ENCODE peak calls at places on chromosomes 12 and 14, in four cellular contexts. F is neuronal stem cell, U is trophoblast cell, I is mesendoderm. H is an unnamed sample.

GRCh38 chr14:33765251-33765650 is 185.6 kb downstream of the EGLN3 start:
- DNase-seq in F (peak), U (peak), I (peak), H (no peak)

GRCh38 chr12:20459920-20460319 is 91.6 kb downstream of the PDE3A start:
- DNase-seq in F (no peak), U (no peak), I (peak), H (no peak)

GRCh38 chr12:31897791-31898503 is 61.3 kb upstream of the RESF1 start:
- DNase-seq in F (no peak), U (peak), I (peak), H (no peak)

GRCh38 chr12:1216560-1216959 is 225.5 kb downstream of the ERC1 start:
- DNase-seq in F (no peak), U (no peak), I (no peak), H (no peak)

GRCh38 chr12:41486718-41487117 is 298.6 kb downstream of the PDZRN4 start:
- DNase-seq in F (no peak), U (no peak), I (peak), H (peak)

GRCh38 chr12:110689002-110689600 is at the start of gene HVCN1:
- DNase-seq in F (peak), U (peak), I (no peak), H (no peak)

GRCh38 chr12:132228535-132229422 is 84.5 kb downstream of the NOC4L start:
- DNase-seq in F (no peak), U (no peak), I (no peak), H (no peak)

GRCh38 chr14:67166450-67166853 is 22.8 kb upstream of the GARIN2 start:
- DNase-seq in F (peak), U (peak), I (peak), H (peak)

GRCh38 chr12:115294443-115295133 is 610.6 kb upstream of the TBX3 start:
- DNase-seq in F (no peak), U (no peak), I (no peak), H (peak)

GRCh38 chr14:79809849-79810612 is 401.3 kb downstream of the DIO2 start:
- DNase-seq in F (peak), U (peak), I (peak), H (peak)

GRCh38 chr12:127078577-127079350 is 1188.2 kb upstream of the TMEM132C start:
- DNase-seq in F (no peak), U (no peak), I (no peak), H (no peak)

GRCh38 chr12:96015672-96016071 is 19.5 kb upstream of the HAL start:
- DNase-seq in F (no peak), U (peak), I (peak), H (peak)

GRCh38 chr14:67577909-67578749 is 21.9 kb downstream of the PIGH start:
- DNase-seq in F (no peak), U (no peak), I (no peak), H (no peak)

GRCh38 chr12:109291117-109291516 is 18.0 kb downstream of the FOXN4 start:
- DNase-seq in F (no peak), U (no peak), I (no peak), H (no peak)

GRCh38 chr14:38989917-38990546 is 113.0 kb downstream of the SEC23A start:
- DNase-seq in F (no peak), U (no peak), I (no peak), H (no peak)

GRCh38 chr14:50624447-50624846 is 43.7 kb downstream of the SAV1 start:
- DNase-seq in F (no peak), U (no peak), I (no peak), H (no peak)

GRCh38 chr12:20798561-20798960 is 11.9 kb upstream of the SLCO1B3 start:
- DNase-seq in F (no peak), U (peak), I (peak), H (no peak)

GRCh38 chr14:70808402-70809237 is 693 bp downstream of the MAP3K9 start:
- DNase-seq in F (peak), U (peak), I (peak), H (no peak)

GRCh38 chr14:86824167-86824566 is 1168.8 kb downstream of the GALC start:
- DNase-seq in F (no peak), U (no peak), I (no peak), H (no peak)

GRCh38 chr12:2693204-2693860 is 101.4 kb upstream of the FKBP4 start:
- DNase-seq in F (no peak), U (no peak), I (peak), H (no peak)

GRCh38 chr14:103910262-103910935 is 17.9 kb upstream of the TDRD9 start:
- DNase-seq in F (peak), U (peak), I (peak), H (peak)
- H3K18ac ChIP-seq in F (no peak), U (no peak), I (no peak), H (no peak)

DNA sequence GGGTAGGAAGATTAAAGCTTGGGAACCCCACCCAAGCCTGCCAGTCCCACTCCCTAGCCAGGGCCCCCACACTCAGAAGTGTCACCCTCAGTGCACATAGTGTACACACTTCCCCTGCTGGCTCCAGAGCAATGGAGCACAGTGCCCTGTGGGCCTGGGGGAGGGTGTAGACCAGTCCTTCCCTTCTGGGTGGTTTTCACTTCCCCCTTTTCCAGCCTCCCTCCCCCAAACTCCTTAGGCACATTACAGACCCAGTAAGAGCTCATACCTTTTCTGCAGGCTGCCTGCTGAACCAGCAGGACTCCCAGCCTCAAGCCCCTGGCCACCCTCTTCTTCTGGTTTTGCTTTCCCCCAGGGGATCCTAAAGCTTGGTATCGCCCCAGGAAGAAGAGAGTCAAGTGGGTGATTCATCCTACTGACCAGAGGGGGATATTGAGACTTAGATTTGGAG is at the start of gene ZNF385A:
- DNase-seq in F (no peak), U (no peak), I (no peak), H (no peak)
- H3K18ac ChIP-seq in F (peak), U (peak), I (peak), H (peak)

DNA sequence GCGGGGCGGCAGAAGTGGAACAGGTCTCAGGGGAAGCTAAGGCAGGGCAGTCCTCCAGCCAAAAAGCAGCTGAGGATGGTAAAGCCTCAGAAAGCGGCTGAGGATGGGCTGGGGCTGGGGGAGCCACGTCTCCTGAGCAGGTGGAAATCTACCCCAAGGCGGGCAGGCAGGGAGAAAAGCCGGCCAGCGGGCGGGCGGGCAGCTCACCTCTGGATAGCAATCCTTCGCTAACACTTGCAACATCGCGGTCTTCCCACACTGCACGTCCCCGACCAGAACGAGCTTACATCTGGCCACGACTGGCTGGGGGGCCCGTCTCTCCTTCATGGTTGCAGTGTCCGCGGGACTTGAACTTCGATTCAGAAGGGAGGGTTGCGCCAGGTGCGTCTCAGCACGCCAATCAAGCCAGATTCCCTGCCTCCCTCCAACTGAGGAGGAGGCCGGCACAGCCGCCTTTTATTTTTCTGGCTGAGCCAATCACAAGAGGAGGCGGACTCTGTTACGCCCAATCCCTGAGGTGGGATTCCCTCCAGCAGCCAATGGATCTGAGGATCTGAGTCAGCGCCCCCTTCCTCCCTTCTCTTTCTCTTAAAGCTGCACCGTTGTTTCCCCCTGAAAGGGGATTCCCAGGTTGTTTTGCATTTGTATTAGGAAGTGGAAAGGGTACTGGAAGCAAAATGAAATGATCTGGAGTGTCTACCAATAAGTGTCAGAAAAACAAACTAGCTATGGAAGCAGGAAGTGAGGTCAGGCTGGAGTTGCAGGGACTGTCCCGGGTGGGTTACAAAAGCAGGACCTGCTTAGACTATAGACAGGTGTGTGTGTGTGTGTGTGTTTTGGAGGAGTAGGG is at the start of gene RND1:
- DNase-seq in F (peak), U (peak), I (peak), H (peak)
- H3K18ac ChIP-seq in F (peak), U (no peak), I (no peak), H (peak)

GRCh38 chr12:104460041-104460757 is 3.5 kb downstream of the CHST11 start:
- DNase-seq in F (no peak), U (no peak), I (no peak), H (no peak)
- H3K18ac ChIP-seq in F (no peak), U (no peak), I (no peak), H (no peak)

GRCh38 chr12:6323995-6324711 is 13.7 kb downstream of the PLEKHG6 start:
- DNase-seq in F (no peak), U (no peak), I (no peak), H (no peak)
- H3K18ac ChIP-seq in F (peak), U (no peak), I (peak), H (peak)

GRCh38 chr14:27015046-27015445 is 417.2 kb upstream of the NOVA1 start:
- DNase-seq in F (no peak), U (no peak), I (no peak), H (no peak)
- H3K18ac ChIP-seq in F (no peak), U (no peak), I (no peak), H (no peak)

H was measured in IMR-90.